ENCODE peak calls at places on chromosomes 6 and 20, in eight cellular contexts. Q is NCI-H1694 treated with DMSO at 0.1 percent for 48 hours; P is cardiac muscle cell; A is upper lobe of right lung; E is foreskin fibroblast; V is stimulated activated CD4-positive, alpha-beta T cell treated with anti-CD3 and anti-CD28 coated beads, Interleukin-1b, Interleukin-23, amount 100 ng/mL, for 24 hours; T is A549; W is natural killer cell. N is an unnamed sample.

GRCh38 chr6:54308677-54309315 is 555 bp downstream of the TINAG start:
- DNase-seq in Q (no peak), P (no peak), A (no peak), E (no peak), V (no peak), T (no peak), W (no peak), N (no peak)

GRCh38 chr6:36350681-36351091 is 14.0 kb upstream of the BNIP5 start:
- DNase-seq in Q (no peak), P (no peak), A (peak; percentile 65), E (no peak), V (no peak), T (no peak), W (no peak), N (peak; percentile 92)

GRCh38 chr20:48733296-48733790 is 94.5 kb downstream of the PREX1 start:
- DNase-seq in Q (peak; percentile 16), P (no peak), A (no peak), E (no peak), V (no peak), T (no peak), W (no peak), N (no peak)

GRCh38 chr20:3839328-3839727 is 7.3 kb upstream of the MAVS start:
- DNase-seq in Q (no peak), P (no peak), A (no peak), E (no peak), V (no peak), T (no peak), W (no peak), N (no peak)

GRCh38 chr6:40500227-40500626 is 86.9 kb downstream of the LRFN2 start:
- DNase-seq in Q (no peak), P (no peak), A (no peak), E (no peak), V (no peak), T (no peak), W (no peak), N (no peak)

GRCh38 chr6:15073344-15073789 is 172.5 kb upstream of the JARID2 start:
- DNase-seq in Q (no peak), P (no peak), A (no peak), E (no peak), V (no peak), T (no peak), W (no peak), N (no peak)

GRCh38 chr20:19628570-19629134 is 129.4 kb upstream of the RIN2 start:
- DNase-seq in Q (peak; percentile 47), P (peak; percentile 77), A (no peak), E (peak; percentile 72), V (peak; percentile 15), T (peak; percentile 56), W (no peak), N (no peak)

GRCh38 chr20:20755227-20755626 is 42.8 kb upstream of the RALGAPA2 start:
- DNase-seq in Q (no peak), P (no peak), A (no peak), E (no peak), V (no peak), T (no peak), W (no peak), N (no peak)

GRCh38 chr20:50554694-50555579 is 44.8 kb downstream of the PTPN1 start:
- DNase-seq in Q (no peak), P (no peak), A (no peak), E (no peak), V (no peak), T (no peak), W (no peak), N (no peak)

GRCh38 chr6:20038805-20039204 is 173.5 kb downstream of the MBOAT1 start:
- DNase-seq in Q (no peak), P (no peak), A (no peak), E (peak; percentile 2), V (no peak), T (no peak), W (no peak), N (no peak)

GRCh38 chr20:25139061-25139705 is 56.3 kb upstream of the ENTPD6 start:
- DNase-seq in Q (peak; percentile 4), P (peak; percentile 22), A (no peak), E (no peak), V (no peak), T (no peak), W (no peak), N (no peak)

GRCh38 chr20:44287272-44288097 is 23.5 kb downstream of the FITM2 start:
- DNase-seq in Q (no peak), P (no peak), A (no peak), E (no peak), V (no peak), T (no peak), W (no peak), N (no peak)

GRCh38 chr20:22525821-22526220 is 58.6 kb downstream of the FOXA2 start:
- DNase-seq in Q (no peak), P (no peak), A (no peak), E (no peak), V (no peak), T (no peak), W (no peak), N (no peak)

GRCh38 chr6:142764306-142764705 is 180.7 kb downstream of the HIVEP2 start:
- DNase-seq in Q (no peak), P (no peak), A (no peak), E (peak; percentile 14), V (no peak), T (no peak), W (no peak), N (no peak)

GRCh38 chr6:88587158-88587537 is 376.3 kb downstream of the RNGTT start:
- DNase-seq in Q (no peak), P (no peak), A (no peak), E (no peak), V (no peak), T (no peak), W (no peak), N (no peak)

GRCh38 chr20:10832146-10832545 is 158.3 kb upstream of the JAG1 start:
- DNase-seq in Q (no peak), P (no peak), A (no peak), E (peak; percentile 41), V (no peak), T (no peak), W (no peak), N (no peak)

GRCh38 chr20:33994624-33994913 is 858 bp downstream of the RALY start:
- DNase-seq in Q (no peak), P (no peak), A (no peak), E (no peak), V (no peak), T (no peak), W (no peak), N (no peak)